ENCODE peak calls at places on chromosomes 3 and 15, in six cellular contexts. C is brain microvascular endothelial cell, W is heart left ventricle, M is left lung, A is Caco-2, Z is fibroblast of pulmonary artery. V is an unnamed sample.

GRCh38 chr15:71109130-71109529 is 6.1 kb upstream of the THSD4 start:
- DNase-seq in Z (peak), W (no peak), M (no peak), C (peak), A (no peak), V (no peak)

GRCh38 chr15:69891070-69891491 is 206.6 kb downstream of the TLE3 start:
- DNase-seq in Z (no peak), M (no peak), A (no peak), C (no peak), W (no peak), V (no peak)

GRCh38 chr15:58498821-58499580 is 67.2 kb downstream of the LIPC start:
- DNase-seq in M (no peak), W (no peak), Z (peak), C (peak), A (no peak), V (no peak)

GRCh38 chr15:65033659-65034269 is 4.3 kb upstream of the MTFMT start:
- DNase-seq in M (no peak), Z (peak), A (peak), C (peak), W (no peak), V (no peak)

GRCh38 chr3:184186184-184186901 is at the start of gene ABCF3:
- DNase-seq in A (no peak), M (no peak), Z (peak), W (peak), C (no peak), V (no peak)

GRCh38 chr3:142027713-142028112 is 121.6 kb downstream of the TFDP2 start:
- DNase-seq in C (peak), W (no peak), M (no peak), Z (peak), A (peak), V (no peak)

GRCh38 chr15:74775132-74775562 is 6.7 kb upstream of the CSK start:
- DNase-seq in C (no peak), M (no peak), A (no peak), Z (no peak), W (no peak), V (no peak)

GRCh38 chr3:134457331-134458125 is 28.3 kb downstream of the ANAPC13 start:
- DNase-seq in A (no peak), Z (no peak), W (no peak), C (no peak), M (no peak), V (no peak)

GRCh38 chr3:63724987-63725386 is 72.5 kb downstream of the SNTN start:
- DNase-seq in M (peak), W (no peak), A (no peak), Z (peak), C (peak), V (no peak)

GRCh38 chr15:66211670-66212455 is 41.7 kb downstream of the MEGF11 start:
- DNase-seq in C (no peak), A (no peak), Z (no peak), M (no peak), W (no peak), V (no peak)

GRCh38 chr3:70064194-70064787 is 64.8 kb downstream of the SAMMSON start:
- DNase-seq in A (no peak), M (no peak), Z (peak), W (no peak), C (peak), V (no peak)

GRCh38 chr3:110344487-110344886 is 727.1 kb upstream of the NECTIN3 start:
- DNase-seq in Z (no peak), W (no peak), M (no peak), A (no peak), C (no peak), V (no peak)
- TF ChIP-seq CTCF in Z (no peak), W (no peak), M (no peak), A (no peak), C (no peak), V (no peak)

GRCh38 chr3:163622384-163622783 is 1455.9 kb downstream of the SI start:
- DNase-seq in M (no peak), C (peak), W (no peak), A (peak), Z (peak), V (peak)
- TF ChIP-seq CTCF in M (no peak), C (peak), W (no peak), A (peak), Z (peak), V (peak)

GRCh38 chr3:133437391-133438093 is 37.7 kb downstream of the BFSP2 start:
- DNase-seq in W (no peak), A (no peak), M (no peak), C (no peak), Z (peak), V (no peak)
- TF ChIP-seq CTCF in W (no peak), A (no peak), M (no peak), C (peak), Z (peak), V (no peak)

DNA sequence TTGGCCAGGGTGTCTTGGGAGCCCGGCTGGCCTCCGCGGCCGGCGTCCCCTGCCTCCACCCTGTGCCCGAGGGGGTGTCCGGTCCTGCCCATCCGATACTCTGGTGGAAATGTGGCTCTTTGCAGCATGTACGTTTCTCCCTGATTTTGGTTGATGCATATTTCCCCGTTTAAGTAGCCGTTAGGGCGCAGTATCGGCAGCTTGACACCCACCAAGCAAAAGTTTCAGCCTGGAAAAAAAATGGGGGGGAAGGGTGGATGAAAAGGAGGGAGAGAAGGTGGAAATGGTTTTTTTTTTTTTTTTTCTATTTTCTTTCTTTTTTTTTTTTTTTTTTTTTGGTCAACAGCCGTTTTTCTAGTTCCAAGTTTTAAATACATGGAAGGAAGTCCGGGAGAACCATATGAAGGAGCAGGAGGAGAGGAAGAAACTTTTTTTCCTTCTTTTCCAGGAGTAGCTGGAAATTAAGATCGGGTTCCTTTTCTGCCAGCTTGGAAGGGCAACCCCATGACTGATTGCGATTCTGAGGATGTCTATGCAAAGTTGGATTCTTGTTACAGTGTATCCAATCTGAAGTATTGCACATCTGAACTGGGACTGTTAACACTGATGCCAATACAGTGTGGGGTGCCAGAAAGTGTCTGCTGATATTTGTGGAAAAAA is 1.5 kb downstream of the RAP2B start:
- DNase-seq in W (no peak), Z (peak), A (no peak), M (no peak), C (no peak), V (no peak)
- TF ChIP-seq CTCF in W (no peak), Z (no peak), A (no peak), M (no peak), C (peak), V (no peak)

GRCh38 chr3:9399746-9400145 is 2.3 kb downstream of the SETD5 start:
- DNase-seq in W (peak), Z (peak), C (peak), A (peak), M (peak), V (peak)
- TF ChIP-seq CTCF in W (no peak), Z (no peak), C (peak), A (no peak), M (no peak), V (no peak)

DNA sequence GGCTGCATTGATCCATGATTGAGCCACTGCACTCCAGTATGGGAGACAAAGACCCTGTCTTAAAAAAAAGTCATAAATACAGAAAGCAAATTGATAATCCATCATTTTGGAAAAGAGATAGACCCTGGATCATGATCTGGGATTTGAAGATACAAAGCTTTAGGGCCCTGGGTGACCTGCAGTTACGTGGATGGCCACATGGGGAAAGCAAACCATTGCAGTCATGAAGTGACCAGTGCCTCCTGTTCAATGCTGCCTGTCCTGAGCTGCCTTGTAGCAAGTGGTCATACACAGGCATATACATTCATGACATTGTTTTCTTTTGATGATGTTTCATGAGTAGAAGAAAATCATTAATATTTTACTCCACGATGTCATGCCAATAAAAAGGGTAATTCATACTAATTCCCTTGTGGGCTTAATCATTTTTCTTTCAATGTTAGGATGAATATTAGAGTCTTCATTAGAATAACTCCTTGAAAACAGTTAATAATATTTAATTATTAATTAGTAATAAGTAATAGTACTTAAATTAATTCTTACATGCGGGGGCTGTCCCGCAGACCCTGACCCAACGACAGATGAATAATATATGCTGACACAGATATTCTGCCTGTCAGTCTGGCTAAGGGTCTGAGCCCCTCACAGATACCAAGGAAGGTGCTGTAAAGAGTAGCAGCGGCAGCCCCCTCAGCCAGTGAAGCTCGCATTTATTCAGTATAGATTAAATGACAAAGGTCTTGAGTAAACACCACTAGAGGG is 109.0 kb upstream of the UNC13C start:
- DNase-seq in M (no peak), Z (no peak), A (no peak), W (no peak), C (no peak), V (no peak)
- TF ChIP-seq CTCF in M (no peak), Z (no peak), A (no peak), W (no peak), C (peak), V (no peak)

GRCh38 chr15:35184646-35185045 is 99.6 kb upstream of the NANOGP8 start:
- DNase-seq in Z (no peak), C (no peak), M (no peak), A (no peak), W (no peak), V (no peak)

GRCh38 chr15:35182841-35183479 is 97.9 kb upstream of the NANOGP8 start:
- DNase-seq in Z (no peak), W (no peak), C (no peak), M (no peak), A (no peak), V (no peak)

GRCh38 chr15:35191783-35192182 is 106.7 kb upstream of the NANOGP8 start:
- DNase-seq in A (no peak), M (no peak), Z (no peak), W (no peak), C (no peak), V (no peak)

GRCh38 chr15:35181538-35181937 is 96.4 kb upstream of the NANOGP8 start:
- DNase-seq in M (no peak), W (no peak), Z (peak), A (no peak), C (no peak), V (no peak)

DNA sequence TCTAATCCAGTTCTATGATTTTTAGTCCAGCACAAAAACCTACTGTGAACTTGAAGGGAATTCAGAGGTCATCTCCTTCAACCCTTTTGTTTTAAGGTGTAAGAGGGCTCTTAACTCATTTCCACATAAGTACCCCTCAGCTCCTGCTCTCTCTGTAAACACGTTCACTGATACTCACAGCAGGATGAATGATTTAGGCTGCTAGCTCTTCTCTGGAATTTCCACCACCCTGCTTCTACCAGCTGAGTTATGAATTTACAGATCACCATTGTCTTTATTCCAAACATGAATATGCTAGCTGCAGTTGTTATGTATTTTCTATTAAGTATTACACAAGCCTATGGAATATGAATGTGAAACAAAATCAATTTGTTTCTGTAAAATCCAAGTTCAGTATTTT is 101.3 kb upstream of the NANOGP8 start:
- DNase-seq in A (no peak), W (no peak), Z (no peak), C (no peak), M (no peak), V (no peak)
- TF ChIP-seq CTCF in A (no peak), W (no peak), Z (no peak), C (no peak), M (no peak), V (no peak)

GRCh38 chr3:182245059-182245458 is 533.3 kb downstream of the SOX2 start:
- DNase-seq in M (no peak), Z (no peak), A (no peak), C (no peak), W (no peak), V (no peak)

GRCh38 chr3:182244222-182244971 is 532.7 kb downstream of the SOX2 start:
- DNase-seq in A (no peak), W (no peak), M (no peak), C (no peak), Z (no peak), V (no peak)

GRCh38 chr3:182246870-182247269 is 535.1 kb downstream of the SOX2 start:
- DNase-seq in W (no peak), Z (no peak), M (no peak), A (no peak), C (no peak), V (no peak)

GRCh38 chr3:182252802-182253201 is 540.5 kb upstream of the ATP11B start:
- DNase-seq in C (no peak), A (no peak), Z (no peak), W (no peak), M (no peak), V (no peak)

GRCh38 chr3:182248349-182248880 is 536.7 kb downstream of the SOX2 start:
- DNase-seq in M (no peak), W (no peak), Z (no peak), C (no peak), A (no peak), V (no peak)
- TF ChIP-seq CTCF in M (no peak), W (no peak), Z (no peak), C (peak), A (no peak), V (peak)

GRCh38 chr3:45785626-45786150 is 10.6 kb downstream of the SLC6A20 start:
- DNase-seq in Z (no peak), M (no peak), C (no peak), A (peak), W (no peak), V (no peak)

GRCh38 chr3:45782381-45782780 is 14.0 kb downstream of the SLC6A20 start:
- DNase-seq in W (no peak), M (no peak), A (no peak), C (no peak), Z (no peak), V (no peak)

GRCh38 chr3:45781271-45781670 is 15.1 kb downstream of the SLC6A20 start:
- DNase-seq in W (no peak), M (no peak), A (peak), C (no peak), Z (no peak), V (no peak)

GRCh38 chr3:45781841-45782240 is 14.5 kb downstream of the SLC6A20 start:
- DNase-seq in M (no peak), A (peak), Z (no peak), C (no peak), W (no peak), V (no peak)

DNA sequence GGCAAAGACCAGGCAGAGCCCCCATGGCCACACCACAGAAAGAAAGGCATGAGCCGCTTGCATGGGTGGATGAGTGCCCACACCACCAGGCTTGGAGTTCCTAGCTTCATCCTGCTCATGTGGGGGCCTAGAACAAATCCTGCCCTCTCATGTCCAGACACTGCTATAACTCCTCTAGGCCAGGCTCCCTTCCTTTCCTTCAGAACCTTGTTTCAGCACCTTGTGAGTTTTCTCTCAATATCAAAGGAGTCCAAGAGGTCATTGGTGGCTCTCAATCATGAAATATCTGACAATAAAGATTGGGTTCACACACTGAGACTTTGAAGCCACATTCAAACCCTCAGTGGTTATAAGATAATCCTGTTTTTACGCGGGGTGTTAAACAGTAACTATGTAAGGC is 12.7 kb downstream of the SLC6A20 start:
- DNase-seq in W (no peak), C (no peak), A (peak), M (no peak), Z (no peak), V (no peak)
- TF ChIP-seq CTCF in W (no peak), C (peak), A (no peak), M (no peak), Z (no peak), V (no peak)